ENCODE peak calls at places on chromosomes 4 and X, in six cellular contexts. E is pancreas, R is T follicular helper cell, U is T-cell, K is GM12865, P is D341Med. Y is an unnamed sample.
A peak's percentile ranks its signal among the peaks of the same experiment; 100 is the strongest.

GRCh38 chr4:184649971-184650855 is 675 bp downstream of the PRIMPOL start:
- DNase-seq in R (no peak), K (peak; percentile 46), P (peak; percentile 46), U (no peak), E (peak; percentile 29), Y (no peak)

GRCh38 chr4:83454626-83455025 is 997 bp downstream of the HELQ start:
- DNase-seq in R (no peak), P (no peak), E (no peak), K (no peak), U (no peak), Y (no peak)

GRCh38 chr4:79429113-79430034 is 21.3 kb upstream of the GK2 start:
- DNase-seq in R (no peak), P (no peak), E (no peak), K (no peak), U (no peak), Y (no peak)

GRCh38 chrX:118497180-118497814 is 1.7 kb downstream of the DOCK11 start:
- DNase-seq in E (no peak), K (peak; percentile 27), P (no peak), R (no peak), U (peak; percentile 31), Y (no peak)

GRCh38 chr4:54093609-54094240 is 6.2 kb upstream of the GSX2 start:
- DNase-seq in P (no peak), R (no peak), E (no peak), K (no peak), U (peak; percentile 24), Y (no peak)

GRCh38 chr4:8589831-8590545 is 2.6 kb upstream of the CPZ start:
- DNase-seq in K (no peak), R (no peak), U (no peak), P (no peak), E (no peak), Y (no peak)

GRCh38 chrX:153818571-153819397 is 11.6 kb downstream of the PDZD4 start:
- DNase-seq in K (no peak), P (peak; percentile 88), R (peak; percentile 32), U (peak; percentile 44), E (no peak), Y (peak; percentile 62)

GRCh38 chrX:102154900-102155805 is 624 bp downstream of the BEX5 start:
- DNase-seq in R (peak; percentile 2), U (peak; percentile 7), E (peak; percentile 16), P (peak; percentile 15), K (peak; percentile 2), Y (no peak)

GRCh38 chr4:105666693-105667092 is 41.8 kb downstream of the INTS12 start:
- DNase-seq in R (no peak), E (no peak), K (peak; percentile 31), P (peak; percentile 25), U (no peak), Y (peak; percentile 29)

GRCh38 chr4:186770446-186771175 is 47.0 kb upstream of the FAT1 start:
- DNase-seq in U (no peak), P (no peak), R (no peak), K (no peak), E (no peak), Y (no peak)

GRCh38 chrX:2652106-2652505 is 39.0 kb upstream of the CD99 start:
- DNase-seq in K (no peak), P (peak; percentile 39), U (no peak), R (no peak), E (no peak), Y (no peak)

GRCh38 chr4:25133132-25133531 is 27.1 kb downstream of the SEPSECS start:
- DNase-seq in P (no peak), U (no peak), R (no peak), K (no peak), E (no peak), Y (no peak)

GRCh38 chr4:177339794-177340374 is 30.2 kb downstream of the NEIL3 start:
- DNase-seq in R (no peak), E (no peak), P (no peak), K (peak; percentile 43), U (no peak), Y (peak; percentile 29)

GRCh38 chrX:2550288-2551020 is 49.7 kb upstream of the DHRSX start:
- DNase-seq in E (no peak), R (no peak), K (no peak), U (no peak), P (no peak), Y (no peak)

GRCh38 chrX:43551590-43551989 is 104.5 kb upstream of the MAOA start:
- DNase-seq in E (no peak), R (no peak), P (no peak), U (no peak), K (peak; percentile 0), Y (no peak)

GRCh38 chr4:68271851-68272756 is 26.6 kb upstream of the TMPRSS11B start:
- DNase-seq in K (peak; percentile 63), R (no peak), E (no peak), P (peak; percentile 47), U (no peak), Y (peak; percentile 43)

GRCh38 chr4:663438-664428 is 10.3 kb downstream of the ATP5ME start:
- DNase-seq in P (peak; percentile 96), U (peak; percentile 84), R (peak; percentile 64), E (peak; percentile 67), K (peak; percentile 72), Y (peak; percentile 94)

GRCh38 chr4:88008133-88008621 is 742 bp downstream of the PKD2 start:
- DNase-seq in E (peak; percentile 33), P (peak; percentile 83), R (no peak), U (no peak), K (peak; percentile 59), Y (peak; percentile 72)

GRCh38 chr4:150262611-150263010 is 184.4 kb downstream of the DCLK2 start:
- DNase-seq in E (no peak), R (no peak), U (no peak), P (no peak), K (no peak), Y (no peak)

GRCh38 chrX:129622757-129623301 is 31.9 kb downstream of the APLN start:
- DNase-seq in R (no peak), P (no peak), E (no peak), U (no peak), K (no peak), Y (no peak)

GRCh38 chrX:119682019-119682989 is 10.7 kb downstream of the SEPTIN6 start:
- DNase-seq in R (peak; percentile 36), P (no peak), U (peak; percentile 52), E (no peak), K (peak; percentile 79), Y (no peak)

GRCh38 chr4:21450331-21450730 is 498.2 kb downstream of the KCNIP4 start:
- DNase-seq in K (no peak), U (no peak), E (no peak), P (no peak), R (no peak), Y (no peak)

GRCh38 chrX:152588206-152588605 is 49.5 kb upstream of the GABRQ start:
- DNase-seq in U (no peak), P (no peak), E (no peak), R (no peak), K (no peak), Y (no peak)

GRCh38 chrX:40175416-40176255 is 77.9 kb upstream of the BCOR start:
- DNase-seq in E (peak; percentile 66), K (peak; percentile 95), P (no peak), U (peak; percentile 71), R (peak; percentile 63), Y (peak; percentile 77)

GRCh38 chr4:48780867-48781219 is 764 bp upstream of the FRYL start:
- DNase-seq in P (no peak), R (peak; percentile 22), E (peak; percentile 37), K (peak; percentile 62), U (peak; percentile 19), Y (no peak)

GRCh38 chr4:133559987-133560386 is 410.9 kb downstream of the PCDH10 start:
- DNase-seq in P (no peak), R (no peak), E (no peak), K (no peak), U (no peak), Y (no peak)

GRCh38 chrX:45295587-45295986 is 94.9 kb upstream of the DIPK2B start:
- DNase-seq in E (no peak), P (no peak), U (no peak), K (no peak), R (no peak), Y (no peak)

GRCh38 chr4:78325244-78326187 is 226.1 kb upstream of the ANXA3 start:
- DNase-seq in U (no peak), R (no peak), P (no peak), E (no peak), K (no peak), Y (no peak)

GRCh38 chrX:136731207-136731782 is 49.4 kb downstream of the ARHGEF6 start:
- DNase-seq in E (no peak), U (no peak), K (no peak), P (no peak), R (no peak), Y (no peak)

GRCh38 chrX:131987252-131987651 is 35.9 kb upstream of the STK26 start:
- DNase-seq in U (peak; percentile 12), E (no peak), K (peak; percentile 82), P (no peak), R (peak; percentile 2), Y (peak; percentile 36)

GRCh38 chrX:128518508-128518907 is 466.3 kb upstream of the ACTRT1 start:
- DNase-seq in R (no peak), K (peak; percentile 0), U (no peak), P (peak; percentile 33), E (no peak), Y (peak; percentile 1)

GRCh38 chr4:148634476-148634875 is 192.3 kb upstream of the NR3C2 start:
- DNase-seq in U (no peak), K (no peak), R (no peak), E (no peak), P (no peak), Y (no peak)

GRCh38 chrX:118577041-118577440 is 81.4 kb downstream of the DOCK11 start:
- DNase-seq in E (peak; percentile 66), P (no peak), R (no peak), U (no peak), K (no peak), Y (no peak)

GRCh38 chr4:150395872-150396271 is 186.1 kb upstream of the MAB21L2 start:
- DNase-seq in R (no peak), K (no peak), E (no peak), P (no peak), U (no peak), Y (no peak)

GRCh38 chrX:386768-387575 is at the start of gene PPP2R3B:
- DNase-seq in E (peak; percentile 99), P (peak; percentile 100), R (peak; percentile 98), K (peak; percentile 97), U (peak; percentile 97), Y (peak; percentile 100)

GRCh38 chr4:187478292-187479205 is 517.0 kb upstream of the ZFP42 start:
- DNase-seq in K (no peak), E (no peak), R (no peak), P (no peak), U (no peak), Y (no peak)

GRCh38 chrX:2595258-2595657 is 94.5 kb upstream of the DHRSX start:
- DNase-seq in E (no peak), K (no peak), U (no peak), P (no peak), R (no peak), Y (no peak)

GRCh38 chr4:141241986-141242385 is 21.3 kb downstream of the ZNF330 start:
- DNase-seq in K (no peak), R (no peak), E (no peak), P (no peak), U (no peak), Y (no peak)